ENCODE peak calls at places on chromosomes 13 and 19, in nine cellular contexts. J is thoracic aorta, Y is BE2C, W is psoas muscle, Z is PC-9, F is heart left ventricle, C is lung, S is upper lobe of right lung, I is Karpas-422. D is an unnamed sample. For H3K27me3, the result is how much of the 10 kb centered on the place peaks cover.

GRCh38 chr13:107124129-107124718 is 556.3 kb upstream of the ARGLU1 start:
- DNase-seq in J (no peak), Y (no peak), F (no peak), C (no peak), Z (no peak), S (no peak), W (no peak), I (peak), D (no peak)

GRCh38 chr13:46315491-46316075 is 71.5 kb downstream of the RUBCNL start:
- DNase-seq in J (no peak), Z (no peak), Y (no peak), F (no peak), S (no peak), I (no peak), W (no peak), C (no peak), D (no peak)

GRCh38 chr19:55156202-55157063 is 1.1 kb downstream of the TNNI3 start:
- DNase-seq in J (no peak), W (peak), S (peak), F (peak), C (peak), Z (peak), Y (peak), I (peak), D (peak)

GRCh38 chr13:58994077-58994476 is 1169.7 kb downstream of the DIAPH3 start:
- DNase-seq in Y (peak), J (no peak), C (no peak), I (no peak), W (no peak), S (no peak), F (no peak), Z (no peak), D (no peak)

GRCh38 chr13:33272531-33273124 is 12.9 kb downstream of the STARD13 start:
- DNase-seq in Y (no peak), J (no peak), S (no peak), F (no peak), W (no peak), C (no peak), I (no peak), Z (no peak), D (peak)

GRCh38 chr19:39246951-39247669 is 1.5 kb downstream of the IFNL4 start:
- DNase-seq in Z (peak), W (peak), S (peak), I (no peak), J (no peak), Y (peak), C (no peak), F (no peak), D (no peak)

GRCh38 chr13:105660550-105660949 is 874.9 kb downstream of the EFNB2 start:
- DNase-seq in W (no peak), I (no peak), Z (no peak), S (no peak), Y (no peak), C (no peak), F (no peak), J (no peak), D (no peak)

GRCh38 chr13:92843549-92843948 is 383.1 kb upstream of the GPC6 start:
- DNase-seq in J (no peak), I (no peak), S (no peak), Z (no peak), C (no peak), Y (no peak), W (no peak), F (no peak), D (no peak)

GRCh38 chr19:33339016-33339749 is 34.3 kb upstream of the CEBPG start:
- DNase-seq in C (no peak), Y (no peak), W (no peak), Z (no peak), I (no peak), J (no peak), S (no peak), F (no peak), D (peak)

GRCh38 chr13:69600811-69601210 is 506.8 kb upstream of the ATXN8OS start:
- DNase-seq in F (no peak), W (no peak), I (no peak), Y (no peak), J (no peak), S (no peak), C (no peak), Z (no peak), D (no peak)

GRCh38 chr13:41610426-41610825 is 153.1 kb downstream of the RGCC start:
- DNase-seq in Z (peak), S (peak), I (no peak), W (peak), C (peak), J (no peak), Y (no peak), F (no peak), D (peak)

GRCh38 chr13:31901985-31902384 is 129.6 kb upstream of the FRY start:
- DNase-seq in Z (no peak), C (no peak), Y (no peak), F (no peak), J (no peak), I (no peak), S (no peak), W (no peak), D (no peak)

GRCh38 chr13:86581711-86582110 is 782.5 kb upstream of the SLITRK6 start:
- DNase-seq in W (no peak), J (no peak), I (no peak), C (no peak), Y (no peak), Z (no peak), F (no peak), S (no peak), D (peak)

GRCh38 chr19:48480476-48481190 is 11.5 kb downstream of the CYTH2 start:
- DNase-seq in I (no peak), W (no peak), J (no peak), Y (no peak), Z (no peak), C (no peak), S (peak), F (peak), D (no peak)

GRCh38 chr19:57288373-57288772 is 8.1 kb downstream of the ZNF460 start:
- DNase-seq in W (no peak), Z (no peak), S (no peak), Y (no peak), J (no peak), F (no peak), I (no peak), C (no peak), D (no peak)

GRCh38 chr19:32890326-32890725 is 20.8 kb upstream of the SLC7A9 start:
- DNase-seq in I (no peak), S (peak), J (no peak), Y (no peak), Z (no peak), F (no peak), W (no peak), C (no peak), D (no peak)

GRCh38 chr19:33302974-33303790 is 848 bp upstream of the CEBPA start:
- DNase-seq in Y (peak), Z (peak), S (peak), W (peak), F (peak), I (no peak), C (no peak), J (no peak), D (peak)

DNA sequence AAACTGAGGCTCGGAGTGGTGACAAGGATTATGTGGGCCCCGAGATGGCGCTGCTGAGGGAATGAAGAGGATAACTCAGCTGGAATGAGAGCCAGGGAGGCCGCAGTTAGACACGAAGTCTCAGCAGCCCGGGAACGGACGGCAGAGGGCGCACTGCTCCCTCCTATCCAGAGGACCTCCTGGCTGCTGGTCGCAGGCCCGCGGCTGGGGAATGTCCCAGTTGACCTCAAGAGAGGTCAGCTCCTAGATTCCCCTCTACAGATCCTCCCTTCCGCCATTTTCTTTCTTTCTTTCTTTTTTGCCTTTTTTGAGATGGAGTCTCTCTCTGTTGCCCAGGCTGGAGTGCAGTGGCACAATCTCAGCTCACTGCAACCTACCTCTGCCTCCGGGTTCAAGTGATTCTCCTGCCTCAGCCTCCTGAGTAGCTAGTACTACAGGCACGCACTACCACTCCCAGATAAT is 24.1 kb upstream of the ASPDH start:
- DNase-seq in I (peak), Z (peak), C (peak), J (no peak), W (peak), Y (peak), F (peak), S (peak), D (peak)
- H3K27me3 ChIP-seq in I (under half), Z (half or more), C (under half), J (under half), W (under half), Y (under half), F (under half), S (under half), D (under half)

DNA sequence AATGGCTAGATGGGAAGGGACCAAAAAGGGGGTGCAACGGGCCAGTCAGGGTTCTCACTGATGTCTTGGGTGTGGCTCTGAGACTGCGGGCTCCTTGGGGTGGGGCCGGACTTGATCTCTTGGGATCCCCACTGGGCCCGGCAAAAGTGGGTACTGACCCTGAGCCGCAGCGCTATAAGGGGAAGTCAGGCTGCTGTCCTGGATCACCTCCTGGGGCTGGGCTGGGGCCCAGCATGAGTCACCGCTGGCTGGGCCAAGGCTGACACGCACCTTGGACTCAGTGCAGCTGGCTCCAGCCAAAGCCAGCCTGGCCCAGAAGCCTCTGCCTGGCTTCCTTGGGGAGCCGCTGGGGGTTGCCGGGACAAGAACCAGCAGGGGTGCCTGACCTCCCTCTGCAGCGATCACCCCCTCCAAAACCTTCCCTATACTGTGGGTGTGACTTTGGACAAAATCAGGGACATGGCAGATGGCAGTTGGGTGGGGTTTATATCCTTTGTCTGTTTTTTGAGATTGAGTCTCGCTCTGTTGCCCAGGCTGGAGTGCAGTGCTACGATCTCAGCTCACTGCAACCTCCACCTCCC is 614 bp upstream of the IQCN start:
- DNase-seq in F (peak), C (peak), W (peak), J (peak), Z (peak), I (no peak), S (peak), Y (peak), D (peak)
- H3K4me3 ChIP-seq in F (no peak), C (no peak), W (peak), J (peak), Z (no peak), I (no peak), S (no peak), Y (no peak), D (no peak)

DNA sequence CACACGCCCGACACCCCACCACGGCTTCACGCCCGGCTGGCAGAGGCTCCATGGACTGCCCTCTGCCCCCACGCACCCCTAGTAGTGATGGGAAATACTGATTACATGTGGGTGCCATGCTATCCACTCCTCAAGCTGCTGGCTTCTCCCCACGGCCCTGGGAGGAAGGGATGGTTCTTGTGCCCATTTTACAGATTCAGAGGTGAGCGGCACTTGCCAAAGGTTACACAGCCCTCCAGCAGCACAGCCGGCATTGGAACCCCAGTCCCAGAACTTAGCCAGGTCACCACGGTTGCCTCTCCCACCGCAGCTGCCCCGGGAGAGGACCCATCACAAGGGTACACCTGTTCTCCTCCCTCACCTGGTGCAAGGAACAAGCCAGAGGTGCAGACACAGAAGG is 13.2 kb downstream of the LRRC4B start:
- DNase-seq in Y (no peak), Z (no peak), S (no peak), I (no peak), W (no peak), F (no peak), J (no peak), C (no peak), D (no peak)
- H3K27me3 ChIP-seq in Y (under half), Z (half or more), S (under half), I (under half), W (half or more), F (under half), J (under half), C (under half), D (under half)

DNA sequence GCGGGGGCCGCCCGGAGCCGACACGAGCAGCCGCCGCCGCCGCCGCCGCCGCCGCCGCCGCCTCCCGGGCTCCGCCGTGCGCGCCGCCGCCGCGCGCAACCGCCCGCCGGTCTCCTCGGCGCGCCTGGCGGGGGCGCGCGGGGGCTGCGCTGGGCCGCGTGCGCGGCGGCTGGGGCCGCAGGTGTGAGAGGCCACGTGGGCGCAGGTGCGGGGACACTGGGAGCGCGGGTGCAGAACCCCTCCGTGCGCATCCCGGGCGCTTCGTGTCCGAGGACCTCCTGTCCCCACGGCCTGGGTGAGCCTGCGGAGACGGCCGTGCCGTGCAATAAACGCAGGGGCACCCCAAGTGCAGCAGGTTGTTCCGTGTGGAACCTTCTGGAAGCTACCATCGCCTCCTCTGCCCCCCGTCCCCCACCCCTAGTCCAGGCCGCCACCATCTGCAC is at the start of gene LINGO3:
- DNase-seq in Y (peak), Z (no peak), W (no peak), J (no peak), C (no peak), I (no peak), S (no peak), F (no peak), D (no peak)
- H3K4me3 ChIP-seq in Y (no peak), Z (no peak), W (peak), J (peak), C (no peak), I (no peak), S (no peak), F (no peak), D (no peak)

GRCh38 chr19:519449-519865 is 12.1 kb upstream of the CDC34 start:
- DNase-seq in Z (no peak), I (no peak), F (no peak), W (no peak), Y (no peak), J (no peak), S (no peak), C (no peak), D (no peak)
- H3K27me3 ChIP-seq in Z (under half), I (under half), F (under half), W (under half), Y (under half), J (under half), S (under half), C (under half), D (under half)

GRCh38 chr19:41309225-41310030 is 544 bp upstream of the CCDC97 start:
- DNase-seq in J (no peak), Y (no peak), C (no peak), I (peak), F (no peak), S (no peak), Z (peak), W (no peak), D (no peak)

GRCh38 chr19:41310031-41310831 is at the start of gene CCDC97:
- DNase-seq in Z (peak), J (no peak), S (peak), F (peak), C (peak), Y (peak), W (peak), I (peak), D (peak)

GRCh38 chr19:41308450-41309224 is 1.3 kb upstream of the CCDC97 start:
- DNase-seq in Y (peak), I (peak), F (peak), J (peak), Z (peak), W (peak), C (peak), S (peak), D (peak)

GRCh38 chr19:41311072-41311471 is 1.1 kb downstream of the CCDC97 start:
- DNase-seq in W (no peak), C (no peak), Z (no peak), I (no peak), Y (no peak), S (no peak), F (no peak), J (no peak), D (no peak)

GRCh38 chr19:41311613-41312012 is 1.6 kb downstream of the CCDC97 start:
- DNase-seq in Y (no peak), J (no peak), I (no peak), Z (no peak), C (no peak), F (no peak), S (no peak), W (no peak), D (no peak)
- H3K4me3 ChIP-seq in Y (no peak), J (peak), I (peak), Z (peak), C (no peak), F (no peak), S (no peak), W (peak), D (peak)

DNA sequence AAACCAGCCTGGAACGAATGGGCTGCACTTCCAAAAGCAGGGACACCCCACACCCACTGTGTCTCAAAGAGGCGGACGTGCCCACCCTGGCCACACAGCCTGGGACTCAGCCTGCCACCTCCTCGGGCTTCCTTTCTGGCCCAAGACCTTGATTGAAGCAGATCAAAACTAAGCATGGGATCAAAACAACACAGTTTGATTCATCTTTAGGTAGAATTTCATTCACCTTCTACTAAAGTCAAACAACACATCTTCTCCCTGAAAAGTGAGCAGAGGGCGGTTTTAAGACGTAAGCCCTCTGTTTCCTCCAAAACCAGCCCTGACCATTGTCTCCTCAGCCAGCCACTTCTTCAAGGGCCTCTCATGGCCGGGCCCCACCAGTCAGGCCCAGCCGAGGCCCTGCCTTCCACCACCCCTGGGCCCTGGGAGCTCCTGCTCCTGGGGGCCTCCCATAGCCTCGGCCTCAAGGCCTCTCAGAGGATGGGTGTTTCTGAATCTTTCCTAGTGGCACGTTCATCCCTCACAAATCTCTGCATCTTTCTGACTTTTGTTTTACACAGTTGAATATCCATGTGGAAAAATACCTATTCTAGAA is 6.3 kb upstream of the F10 start:
- DNase-seq in F (no peak), J (no peak), C (no peak), S (no peak), Z (no peak), W (no peak), I (no peak), Y (no peak), D (no peak)
- H3K27me3 ChIP-seq in F (under half), J (under half), C (under half), S (under half), Z (half or more), W (under half), I (under half), Y (under half), D (under half)

GRCh38 chr13:66547685-66548084 is 682.5 kb downstream of the PCDH9 start:
- DNase-seq in I (no peak), W (no peak), F (no peak), J (no peak), S (no peak), Y (no peak), Z (no peak), C (no peak), D (no peak)
- H3K4me3 ChIP-seq in I (no peak), W (no peak), F (no peak), J (no peak), S (no peak), Y (no peak), Z (no peak), C (no peak), D (no peak)

GRCh38 chr13:44312131-44312530 is 61.5 kb upstream of the SERP2 start:
- DNase-seq in C (no peak), I (no peak), J (no peak), Z (no peak), S (no peak), W (no peak), F (no peak), Y (no peak), D (peak)

GRCh38 chr13:44311011-44311481 is 62.6 kb upstream of the SERP2 start:
- DNase-seq in W (peak), I (no peak), F (no peak), S (peak), J (no peak), Y (no peak), C (peak), Z (peak), D (peak)

GRCh38 chr13:44308352-44308751 is 65.3 kb upstream of the SERP2 start:
- DNase-seq in J (no peak), I (no peak), Y (no peak), W (no peak), C (no peak), Z (no peak), S (no peak), F (no peak), D (no peak)

GRCh38 chr13:44307844-44308243 is 65.8 kb upstream of the SERP2 start:
- DNase-seq in F (no peak), Y (no peak), Z (peak), W (no peak), J (no peak), I (no peak), C (no peak), S (no peak), D (no peak)

DNA sequence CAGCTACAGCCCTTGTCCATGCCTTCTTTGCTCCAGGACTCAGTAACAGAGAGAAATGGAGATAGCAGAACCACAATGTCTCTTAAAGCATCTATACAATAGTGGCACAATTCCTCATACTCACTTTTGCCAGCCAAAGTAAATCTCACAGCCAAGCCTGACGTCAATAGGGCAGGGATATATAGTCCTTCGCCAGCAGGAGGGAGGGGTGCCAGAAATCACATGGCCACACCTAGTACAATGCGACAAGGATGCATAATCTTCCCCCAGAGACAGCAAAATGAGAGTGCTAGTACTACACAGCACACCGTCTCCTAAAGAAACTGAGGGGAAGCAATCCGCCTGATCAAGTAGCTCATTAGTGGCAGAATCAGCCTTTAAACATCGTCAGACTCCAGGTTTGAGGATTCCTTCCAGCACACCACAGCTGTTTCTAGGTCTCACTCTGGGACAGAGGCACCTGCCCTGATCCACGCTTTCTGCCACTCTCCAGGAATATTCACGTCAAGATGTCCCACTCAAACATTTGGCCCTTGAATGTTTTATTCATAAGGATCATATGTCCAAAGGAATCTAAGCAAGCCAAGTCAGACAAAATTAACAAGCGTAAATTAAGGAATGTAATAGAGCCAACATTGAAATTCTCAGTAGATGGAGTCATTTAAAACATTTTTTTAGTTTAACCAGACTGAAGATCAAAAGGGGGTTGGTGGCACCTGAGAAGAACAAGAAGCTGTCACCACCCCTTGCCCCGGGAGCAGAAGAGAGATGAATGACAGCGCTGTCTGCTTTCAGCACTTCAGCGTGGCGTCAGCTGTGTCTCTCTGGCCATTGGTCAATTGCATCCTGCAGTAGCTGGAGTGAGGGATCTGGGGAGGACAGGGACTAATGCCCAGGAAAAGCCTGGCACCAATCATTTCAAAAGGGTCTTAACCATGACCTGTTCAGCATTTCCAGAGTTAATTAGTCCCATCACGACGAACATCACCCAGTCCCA is 63.6 kb upstream of the SERP2 start:
- DNase-seq in J (no peak), C (no peak), I (no peak), Z (no peak), Y (peak), W (peak), S (no peak), F (peak), D (peak)
- H3K27me3 ChIP-seq in J (under half), C (under half), I (under half), Z (under half), Y (under half), W (under half), S (under half), F (under half), D (under half)

D was measured in MG63.